ENCODE peak calls at places on chromosomes 13 and 19, in five cellular contexts. A is fibroblast of the aortic adventitia, F is mucosa of descending colon, Z is GM12865, C is GM13976. O is an unnamed sample.

GRCh38 chr13:39484506-39485313 is 118.3 kb downstream of the LHFPL6 start:
- DNase-seq in C (no peak), Z (no peak), A (peak; percentile 84), F (no peak), O (peak; percentile 44)

GRCh38 chr13:69820180-69820579 is 287.4 kb upstream of the ATXN8OS start:
- DNase-seq in F (no peak), C (no peak), Z (no peak), A (no peak), O (no peak)

GRCh38 chr19:38057954-38058690 is 151.1 kb downstream of the SIPA1L3 start:
- DNase-seq in Z (no peak), A (no peak), C (no peak), F (peak; percentile 84), O (no peak)

GRCh38 chr13:79709526-79709925 is 228.6 kb downstream of the NDFIP2 start:
- DNase-seq in C (no peak), F (no peak), A (peak; percentile 48), Z (no peak), O (peak; percentile 22)

GRCh38 chr19:1269478-1270167 is 491 bp downstream of the CIRBP start:
- DNase-seq in Z (peak; percentile 92), A (peak; percentile 95), C (peak; percentile 90), F (peak; percentile 93), O (peak; percentile 82)

GRCh38 chr19:3408996-3409345 is 42.6 kb downstream of the NFIC start:
- DNase-seq in Z (no peak), A (no peak), C (no peak), F (no peak), O (no peak)

GRCh38 chr19:34335914-34336313 is 29.1 kb upstream of the GPI start:
- DNase-seq in F (no peak), Z (no peak), A (no peak), C (no peak), O (no peak)

GRCh38 chr19:45973564-45974338 is at the start of gene NOVA2:
- DNase-seq in A (peak; percentile 77), F (peak; percentile 57), Z (peak; percentile 64), C (peak; percentile 81), O (peak; percentile 39)

GRCh38 chr19:19900124-19900523 is 622 bp upstream of the ZNF93 start:
- DNase-seq in C (peak; percentile 6), Z (no peak), A (peak; percentile 29), F (no peak), O (peak; percentile 76)

GRCh38 chr13:48252176-48252575 is 19.2 kb downstream of the ITM2B start:
- DNase-seq in F (no peak), Z (no peak), C (no peak), A (no peak), O (no peak)

GRCh38 chr13:41465215-41465907 is 8.0 kb downstream of the RGCC start:
- DNase-seq in F (peak; percentile 87), A (peak; percentile 59), C (peak; percentile 83), Z (peak; percentile 95), O (peak; percentile 81)

GRCh38 chr13:99572921-99573320 is 71.6 kb downstream of the TM9SF2 start:
- DNase-seq in C (no peak), Z (no peak), A (peak; percentile 9), F (no peak), O (no peak)

GRCh38 chr13:19864018-19864338 is 529 bp upstream of the ZMYM5 start:
- DNase-seq in F (peak; percentile 88), Z (peak; percentile 95), A (peak; percentile 73), C (peak; percentile 71), O (peak; percentile 83)

GRCh38 chr19:17095141-17095919 is 19.8 kb downstream of the MYO9B start:
- DNase-seq in C (no peak), F (no peak), Z (no peak), A (peak; percentile 94), O (peak; percentile 66)

GRCh38 chr19:14459703-14460102 is 15.5 kb downstream of the PTGER1 start:
- DNase-seq in C (no peak), Z (no peak), A (no peak), F (no peak), O (no peak)

GRCh38 chr19:2798733-2799132 is 13.4 kb downstream of the THOP1 start:
- DNase-seq in A (peak; percentile 10), C (no peak), F (no peak), Z (no peak), O (no peak)

GRCh38 chr19:10603873-10604459 is 16.9 kb upstream of the AP1M2 start:
- DNase-seq in A (peak; percentile 13), F (no peak), C (peak; percentile 70), Z (peak; percentile 79), O (peak; percentile 69)

GRCh38 chr13:59770451-59770850 is 393.3 kb downstream of the DIAPH3 start:
- DNase-seq in F (no peak), Z (no peak), A (peak; percentile 8), C (no peak), O (no peak)

GRCh38 chr13:71864981-71865857 is 1.8 kb downstream of the DACH1 start:
- DNase-seq in F (peak; percentile 67), A (no peak), C (peak; percentile 29), Z (no peak), O (no peak)

GRCh38 chr19:29329460-29330134 is 116.6 kb upstream of the UQCRFS1 start:
- DNase-seq in Z (peak; percentile 19), F (no peak), A (no peak), C (no peak), O (no peak)

GRCh38 chr19:7849631-7850428 is 19.8 kb downstream of the EVI5L start:
- DNase-seq in Z (no peak), C (no peak), A (no peak), F (no peak), O (no peak)

GRCh38 chr13:99984463-99985242 is 3.1 kb downstream of the ZIC2 start:
- DNase-seq in A (no peak), C (no peak), Z (peak; percentile 19), F (no peak), O (peak; percentile 63)

GRCh38 chr19:48478339-48479061 is 9.3 kb downstream of the CYTH2 start:
- DNase-seq in Z (no peak), C (no peak), A (no peak), F (no peak), O (no peak)

GRCh38 chr13:111573801-111574200 is 253.4 kb downstream of the TEX29 start:
- DNase-seq in A (no peak), C (no peak), Z (no peak), F (no peak), O (no peak)

GRCh38 chr19:31268751-31269150 is 80.5 kb downstream of the TSHZ3 start:
- DNase-seq in F (no peak), A (no peak), C (no peak), Z (no peak), O (no peak)
- TF ChIP-seq CTCF in F (no peak), A (no peak), C (no peak), Z (no peak), O (no peak)

DNA sequence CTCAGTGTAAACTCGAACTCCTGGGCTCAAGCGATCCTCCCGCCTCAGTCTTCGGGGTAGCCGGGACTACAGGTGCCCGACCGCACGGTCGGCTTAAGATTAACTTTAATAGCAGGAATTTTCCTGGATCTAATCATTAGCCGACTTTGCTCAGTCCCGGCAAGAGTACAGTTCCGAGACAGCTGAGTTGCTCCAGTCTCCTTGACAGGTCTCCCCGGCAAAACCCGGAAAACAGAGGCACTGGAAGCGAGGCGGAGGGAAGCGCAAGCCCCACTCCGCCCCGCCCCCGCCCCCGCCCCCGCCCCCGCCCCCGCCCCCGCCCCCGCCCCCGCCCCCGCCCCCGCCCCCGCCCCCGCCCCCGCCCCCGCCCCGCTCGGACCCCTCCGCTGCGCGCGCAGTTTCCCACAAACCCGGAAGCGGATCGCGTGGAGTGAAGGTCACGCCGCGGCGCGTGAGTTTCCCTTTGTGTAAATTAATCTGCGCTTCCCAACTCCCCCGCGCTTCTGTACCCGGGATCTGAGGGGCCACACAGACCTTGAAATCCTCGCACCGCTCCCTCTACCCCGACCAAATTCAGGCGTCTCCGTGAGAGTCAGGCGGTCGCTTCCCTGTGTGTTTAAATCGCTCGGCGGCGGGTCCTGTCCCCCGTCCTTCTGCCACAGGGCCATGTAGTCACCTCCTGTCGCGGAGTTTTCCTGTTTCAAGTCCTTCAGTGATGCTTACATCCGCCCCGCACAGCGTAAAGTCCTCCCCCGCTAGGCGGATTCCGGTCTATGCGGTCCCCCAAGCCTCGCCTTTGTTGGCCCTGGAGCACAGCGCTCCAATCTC is at the start of gene ZNF480:
- DNase-seq in C (peak; percentile 76), F (peak; percentile 90), Z (peak; percentile 89), A (peak; percentile 73), O (peak; percentile 79)
- TF ChIP-seq CTCF in C (no peak), F (no peak), Z (no peak), A (peak; percentile 30), O (peak; percentile 29)

DNA sequence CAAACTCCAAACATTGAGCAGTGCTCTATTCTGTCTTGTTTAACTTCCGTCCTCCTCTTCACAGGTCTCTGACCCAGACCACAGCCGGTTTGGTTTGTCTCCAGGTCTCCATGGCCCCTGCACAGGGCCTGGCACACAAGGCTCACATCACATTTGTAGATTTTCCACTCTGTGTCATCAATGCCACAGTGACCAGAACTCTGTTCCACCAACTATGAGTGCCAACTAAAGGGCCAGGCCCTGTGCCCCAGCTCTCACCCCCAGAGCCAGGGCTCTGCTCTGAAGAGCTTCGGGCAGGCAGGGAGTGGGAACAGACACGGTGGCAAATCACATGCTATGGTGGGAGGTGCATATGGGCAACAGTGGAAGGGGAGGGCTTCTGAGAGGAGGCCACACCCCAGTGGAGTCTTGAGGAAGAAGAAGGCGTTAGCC is 16.0 kb downstream of the SMG9 start:
- DNase-seq in A (peak; percentile 33), C (no peak), Z (no peak), F (peak; percentile 63), O (no peak)
- TF ChIP-seq CTCF in A (no peak), C (no peak), Z (no peak), F (no peak), O (no peak)

GRCh38 chr19:18783958-18784785 is 6.9 kb downstream of the COMP start:
- DNase-seq in C (no peak), Z (no peak), F (no peak), A (no peak), O (no peak)

GRCh38 chr19:18785179-18786124 is 5.7 kb downstream of the COMP start:
- DNase-seq in Z (peak; percentile 77), F (peak; percentile 89), C (peak; percentile 97), A (peak; percentile 50), O (peak; percentile 44)

GRCh38 chr19:18781885-18782527 is 9.1 kb downstream of the COMP start:
- DNase-seq in C (no peak), F (no peak), Z (no peak), A (no peak), O (no peak)

GRCh38 chr19:18782559-18783225 is 8.4 kb downstream of the COMP start:
- DNase-seq in Z (no peak), A (no peak), F (no peak), C (no peak), O (no peak)

DNA sequence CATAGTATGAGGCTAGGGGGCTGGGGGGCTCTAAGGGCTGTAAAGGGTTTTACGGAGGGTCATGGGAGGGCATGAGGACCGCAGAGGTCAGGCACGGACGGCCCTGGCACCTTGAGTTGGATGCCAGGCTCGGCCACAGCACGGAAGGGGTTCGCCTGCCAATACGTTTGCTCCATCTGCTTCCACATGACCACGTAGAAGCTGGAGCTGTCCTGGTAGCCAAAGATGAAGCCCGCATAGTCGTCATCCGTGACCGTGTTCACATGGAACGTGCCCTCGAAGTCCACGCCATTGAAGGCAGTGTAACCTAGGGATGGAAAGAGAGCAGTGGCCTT is 6.4 kb downstream of the COMP start:
- DNase-seq in Z (no peak), C (no peak), F (no peak), A (no peak), O (no peak)
- TF ChIP-seq CTCF in Z (no peak), C (no peak), F (no peak), A (no peak), O (no peak)

O was measured in choroid plexus epithelial cell.